ENCODE peak calls at places on chromosomes 1 and 21, in four cellular contexts. V, Y, F and E are unnamed samples.
A peak's percentile ranks its signal among the peaks of the same experiment; 100 is the strongest.

GRCh38 chr1:117372863-117373412 is 5.7 kb downstream of the MAN1A2 start:
- DNase-seq in V (no peak), Y (no peak), F (no peak), E (no peak)

GRCh38 chr1:50702395-50702794 is 257.7 kb downstream of the FAF1 start:
- DNase-seq in V (no peak), Y (no peak), F (no peak), E (no peak)

GRCh38 chr1:15803380-15803779 is 4.1 kb downstream of the UQCRHL start:
- DNase-seq in V (peak; percentile 32), Y (no peak), F (no peak), E (no peak)

GRCh38 chr1:226525750-226526149 is 22.8 kb upstream of the STUM start:
- DNase-seq in V (no peak), Y (no peak), F (no peak), E (no peak)

GRCh38 chr1:102757363-102757762 is 351.0 kb downstream of the COL11A1 start:
- DNase-seq in V (no peak), Y (no peak), F (no peak), E (no peak)

GRCh38 chr1:160830321-160831153 is 32.1 kb downstream of the CD244 start:
- DNase-seq in V (peak; percentile 58), Y (peak; percentile 89), F (peak; percentile 72), E (peak; percentile 87)

GRCh38 chr1:203440780-203441179 is 34.8 kb upstream of the PRELP start:
- DNase-seq in V (no peak), Y (peak; percentile 75), F (peak; percentile 62), E (peak; percentile 74)

GRCh38 chr1:183023146-183023600 is at the start of gene LAMC1:
- DNase-seq in V (peak; percentile 82), Y (peak; percentile 61), F (peak; percentile 61), E (peak; percentile 87)

GRCh38 chr1:237760981-237761380 is 129.7 kb downstream of the ZP4 start:
- DNase-seq in V (no peak), Y (no peak), F (no peak), E (no peak)

GRCh38 chr1:176877557-176877956 is 287.0 kb downstream of the ASTN1 start:
- DNase-seq in V (no peak), Y (no peak), F (no peak), E (no peak)

GRCh38 chr1:1357871-1358432 is 403 bp downstream of the MXRA8 start:
- DNase-seq in V (no peak), Y (no peak), F (no peak), E (no peak)

GRCh38 chr1:153190373-153190772 is 12.9 kb upstream of the LELP1 start:
- DNase-seq in V (no peak), Y (no peak), F (peak; percentile 25), E (no peak)

GRCh38 chr1:97050501-97050900 is 328.9 kb downstream of the PTBP2 start:
- DNase-seq in V (no peak), Y (no peak), F (no peak), E (no peak)

GRCh38 chr1:26726784-26727183 is 31.0 kb downstream of the ARID1A start:
- DNase-seq in V (no peak), Y (no peak), F (no peak), E (no peak)

GRCh38 chr1:15724949-15725880 is 10.8 kb upstream of the SLC25A34 start:
- DNase-seq in V (no peak), Y (no peak), F (no peak), E (no peak)

GRCh38 chr1:228691926-228692325 is 43.4 kb upstream of the RHOU start:
- DNase-seq in V (no peak), Y (peak; percentile 32), F (peak; percentile 75), E (no peak)

GRCh38 chr1:219798283-219799030 is 129.9 kb downstream of the SLC30A10 start:
- DNase-seq in V (no peak), Y (no peak), F (no peak), E (no peak)

GRCh38 chr21:17869115-17869514 is 50.0 kb upstream of the C21orf91 start:
- DNase-seq in V (no peak), Y (no peak), F (no peak), E (no peak)

GRCh38 chr1:184621262-184621661 is 133.4 kb downstream of the EDEM3 start:
- DNase-seq in V (no peak), Y (no peak), F (peak; percentile 15), E (no peak)

GRCh38 chr1:233598891-233599541 is 14.9 kb upstream of the KCNK1 start:
- DNase-seq in V (no peak), Y (no peak), F (no peak), E (no peak)

GRCh38 chr1:245859510-245860114 is 647.5 kb downstream of the SMYD3 start:
- DNase-seq in V (no peak), Y (no peak), F (no peak), E (no peak)

GRCh38 chr1:77866296-77866695 is 22.1 kb upstream of the NEXN start:
- DNase-seq in V (no peak), Y (no peak), F (no peak), E (no peak)

GRCh38 chr1:10467078-10467477 is 5.3 kb downstream of the DFFA start:
- DNase-seq in V (no peak), Y (no peak), F (no peak), E (no peak)

GRCh38 chr1:19639999-19640362 is 4.1 kb upstream of the NBL1 start:
- DNase-seq in V (no peak), Y (no peak), F (no peak), E (no peak)

GRCh38 chr1:33997127-33998047 is 133.5 kb downstream of the HMGB4 start:
- DNase-seq in V (no peak), Y (no peak), F (no peak), E (no peak)

GRCh38 chr1:47637111-47637685 is 199.4 kb downstream of the FOXD2 start:
- DNase-seq in V (no peak), Y (no peak), F (no peak), E (no peak)

GRCh38 chr1:17588048-17588781 is 48.7 kb downstream of the ARHGEF10L start:
- DNase-seq in V (no peak), Y (peak; percentile 85), F (peak; percentile 92), E (peak; percentile 75)

GRCh38 chr1:216531308-216532239 is 108.3 kb upstream of the USH2A start:
- DNase-seq in V (no peak), Y (no peak), F (peak; percentile 5), E (no peak)

GRCh38 chr1:230415405-230416119 is 10.6 kb downstream of the PGBD5 start:
- DNase-seq in V (no peak), Y (no peak), F (no peak), E (no peak)

GRCh38 chr1:29333008-29333407 is 96.7 kb downstream of the PTPRU start:
- DNase-seq in V (no peak), Y (no peak), F (peak; percentile 73), E (no peak)

GRCh38 chr21:35011681-35012080 is 37.4 kb downstream of the RUNX1 start:
- DNase-seq in V (no peak), Y (no peak), F (no peak), E (no peak)
- H3K27ac ChIP-seq in V (no peak overlapping the region), Y (no peak overlapping the region), F (no peak overlapping the region), E (no peak overlapping the region)

DNA sequence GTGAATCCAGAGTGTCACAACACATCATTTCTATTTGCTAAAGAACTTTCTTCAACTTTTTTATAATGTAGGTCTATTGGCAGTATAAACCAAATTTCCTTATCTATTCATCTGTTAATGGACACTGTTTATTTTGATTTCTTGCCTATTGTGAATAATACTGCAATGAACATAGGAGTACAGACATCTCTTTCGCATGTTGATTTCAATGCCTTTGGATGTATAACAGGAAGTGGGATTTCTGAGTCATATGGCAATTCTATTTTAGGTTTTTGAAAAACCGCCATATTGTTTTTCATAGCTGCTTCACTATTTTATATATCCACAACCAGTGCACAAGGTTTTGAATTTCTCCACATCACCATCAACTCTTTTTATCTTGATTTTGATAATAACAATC is 198.7 kb downstream of the KCNT2 start:
- DNase-seq in V (no peak), Y (no peak), F (no peak), E (no peak)
- H3K4me3 ChIP-seq in V (no peak overlapping the region), Y (no peak overlapping the region), F (no peak overlapping the region), E (no peak overlapping the region)

GRCh38 chr1:36162680-36163079 is 6.7 kb downstream of the MAP7D1 start:
- DNase-seq in V (no peak), Y (no peak), F (no peak), E (no peak)

GRCh38 chr1:36161656-36162531 is 5.9 kb downstream of the MAP7D1 start:
- DNase-seq in V (no peak), Y (peak; percentile 51), F (peak; percentile 69), E (peak; percentile 83)

GRCh38 chr1:36159614-36160387 is 3.8 kb downstream of the MAP7D1 start:
- DNase-seq in V (no peak), Y (no peak), F (no peak), E (no peak)

GRCh38 chr1:36160388-36160948 is 4.5 kb downstream of the MAP7D1 start:
- DNase-seq in V (no peak), Y (no peak), F (no peak), E (no peak)

GRCh38 chr1:36160949-36161485 is 5.1 kb downstream of the MAP7D1 start:
- DNase-seq in V (peak; percentile 65), Y (peak; percentile 60), F (peak; percentile 60), E (peak; percentile 83)
- TF ChIP-seq CTCF in V (peak; percentile 63), Y (no peak), F (no peak), E (peak; percentile 28)

GRCh38 chr1:84855168-84855567 is 37.8 kb downstream of the LPAR3 start:
- DNase-seq in V (no peak), Y (no peak), F (no peak), E (no peak)

GRCh38 chr1:84856871-84857270 is 36.1 kb downstream of the LPAR3 start:
- DNase-seq in V (no peak), Y (no peak), F (no peak), E (no peak)

GRCh38 chr1:84853743-84854721 is 39.0 kb downstream of the LPAR3 start:
- DNase-seq in V (no peak), Y (no peak), F (peak; percentile 38), E (no peak)

GRCh38 chr1:84859866-84860265 is 33.1 kb downstream of the LPAR3 start:
- DNase-seq in V (no peak), Y (no peak), F (no peak), E (no peak)

GRCh38 chr1:84855947-84856660 is 36.9 kb downstream of the LPAR3 start:
- DNase-seq in V (no peak), Y (no peak), F (no peak), E (no peak)
- H3K27ac ChIP-seq in V (no peak overlapping the region), Y (no peak overlapping the region), F (no peak overlapping the region), E (no peak overlapping the region)